ENCODE peak calls at places on chromosomes 12 and 14, in five cellular contexts. B, R, Y, C and A are unnamed samples.

GRCh38 chr14:50800032-50800431 is 30.9 kb downstream of the NIN start:
- DNase-seq in B (no peak), Y (no peak), C (no peak), R (no peak), A (no peak)

GRCh38 chr12:24709201-24709600 is 239.7 kb downstream of the BCAT1 start:
- DNase-seq in Y (no peak), R (no peak), B (no peak), C (no peak), A (no peak)

GRCh38 chr14:74547331-74547927 is 53.9 kb downstream of the ISCA2 start:
- DNase-seq in B (no peak), C (no peak), Y (peak), R (no peak), A (peak)

GRCh38 chr12:92396647-92397258 is 251.1 kb upstream of the BTG1 start:
- DNase-seq in Y (no peak), C (no peak), B (no peak), R (no peak), A (no peak)

GRCh38 chr14:75280831-75281690 is 2.4 kb downstream of the FOS start:
- DNase-seq in R (peak), C (no peak), B (no peak), Y (peak), A (peak)

GRCh38 chr12:27361372-27361771 is 28.7 kb downstream of the BMAL2 start:
- DNase-seq in C (no peak), Y (no peak), R (no peak), B (no peak), A (no peak)

GRCh38 chr14:69043598-69044267 is 64.6 kb upstream of the ACTN1 start:
- DNase-seq in C (no peak), R (no peak), Y (no peak), B (no peak), A (no peak)

GRCh38 chr14:39175445-39176262 is 600 bp downstream of the PNN start:
- DNase-seq in Y (peak), B (peak), R (peak), C (peak), A (peak)

GRCh38 chr14:53412819-53413664 is 259.9 kb upstream of the DDHD1 start:
- DNase-seq in Y (peak), R (no peak), B (no peak), C (no peak), A (peak)

GRCh38 chr12:110531741-110532333 is 29.7 kb downstream of the RAD9B start:
- DNase-seq in Y (no peak), C (no peak), B (peak), R (no peak), A (no peak)

GRCh38 chr14:100664841-100665425 is 61.8 kb upstream of the DLK1 start:
- DNase-seq in B (no peak), C (no peak), R (no peak), Y (peak), A (no peak)

GRCh38 chr14:83867871-83868270 is 1662.1 kb upstream of the FLRT2 start:
- DNase-seq in C (no peak), Y (no peak), B (no peak), R (no peak), A (no peak)

GRCh38 chr14:93788557-93789365 is 476 bp upstream of the PRIMA1 start:
- DNase-seq in C (peak), B (no peak), Y (peak), R (no peak), A (peak)

GRCh38 chr12:65858831-65859230 is 34.5 kb downstream of the HMGA2 start:
- DNase-seq in R (no peak), B (no peak), Y (no peak), C (no peak), A (no peak)